ENCODE peak calls at places on chromosomes 2 and 18, in four cellular contexts. A is effector memory CD4-positive, alpha-beta T cell; S is tibial artery; D is bronchial epithelial cell. C is an unnamed sample.

GRCh38 chr2:11564864-11565567 is 31.2 kb downstream of the GREB1 start:
- DNase-seq in A (no peak), S (no peak), D (no peak), C (no peak)

GRCh38 chr18:76922107-76922506 is 99.8 kb downstream of the ZNF236 start:
- DNase-seq in D (peak), S (peak), A (peak), C (no peak)

GRCh38 chr2:6846967-6847695 is 18.6 kb downstream of the CMPK2 start:
- DNase-seq in A (no peak), D (no peak), S (no peak), C (no peak)

GRCh38 chr18:75213610-75214009 is 3.0 kb downstream of the TSHZ1 start:
- DNase-seq in A (no peak), S (no peak), D (peak), C (peak)

GRCh38 chr18:60549338-60549960 is 176.9 kb upstream of the MC4R start:
- DNase-seq in A (no peak), S (no peak), D (peak), C (peak)

GRCh38 chr2:134988994-134989605 is 58.1 kb downstream of the MAP3K19 start:
- DNase-seq in D (peak), S (no peak), A (no peak), C (peak)

GRCh38 chr2:195559431-195559914 is 97.6 kb upstream of the SLC39A10 start:
- DNase-seq in A (peak), S (no peak), D (peak), C (peak)

GRCh38 chr2:46434851-46435273 is 44.5 kb upstream of the TMEM247 start:
- DNase-seq in S (no peak), A (no peak), D (peak), C (peak)

GRCh38 chr2:113273031-113273551 is 5.6 kb downstream of the PAX8 start:
- DNase-seq in S (no peak), D (no peak), A (no peak), C (no peak)

GRCh38 chr18:79528296-79528695 is 132.6 kb downstream of the NFATC1 start:
- DNase-seq in S (peak), D (no peak), A (no peak), C (no peak)

DNA sequence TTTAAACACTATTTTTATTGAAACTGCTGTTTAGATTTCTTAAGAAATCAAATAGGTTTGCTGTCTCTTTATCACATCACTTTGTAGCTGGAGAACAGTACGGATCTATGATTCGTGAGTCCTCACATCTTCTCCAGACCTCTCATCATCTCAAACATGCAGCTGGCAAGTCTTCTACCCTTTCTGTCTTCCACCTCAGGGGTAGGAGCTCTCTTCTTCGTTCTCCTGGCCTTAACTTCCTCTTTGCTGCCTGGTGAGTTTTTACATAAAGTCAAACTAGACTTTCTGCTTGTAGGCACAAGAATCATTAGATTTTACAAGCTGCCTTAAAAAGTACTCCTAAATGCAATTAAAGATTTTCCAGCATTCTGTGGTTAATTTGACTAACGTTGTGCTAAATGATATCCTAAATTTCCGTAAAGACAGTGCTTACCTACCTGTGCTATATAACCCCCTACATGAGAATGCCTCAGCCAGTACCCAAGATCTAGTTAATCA is 43.7 kb upstream of the TANK start:
- DNase-seq in S (no peak), D (no peak), A (no peak), C (no peak)
- H3K4me3 ChIP-seq in S (no peak), D (no peak), A (no peak), C (no peak)

GRCh38 chr2:200617089-200618050 is 31.6 kb downstream of the AOX1 start:
- DNase-seq in A (no peak), D (no peak), S (no peak), C (no peak)

GRCh38 chr2:200615247-200615646 is 29.4 kb downstream of the AOX1 start:
- DNase-seq in A (no peak), S (no peak), D (peak), C (no peak)

GRCh38 chr2:200618051-200618419 is 32.2 kb downstream of the AOX1 start:
- DNase-seq in D (no peak), A (no peak), S (no peak), C (no peak)

GRCh38 chr2:200616193-200616592 is 30.4 kb downstream of the AOX1 start:
- DNase-seq in D (no peak), A (no peak), S (no peak), C (no peak)

DNA sequence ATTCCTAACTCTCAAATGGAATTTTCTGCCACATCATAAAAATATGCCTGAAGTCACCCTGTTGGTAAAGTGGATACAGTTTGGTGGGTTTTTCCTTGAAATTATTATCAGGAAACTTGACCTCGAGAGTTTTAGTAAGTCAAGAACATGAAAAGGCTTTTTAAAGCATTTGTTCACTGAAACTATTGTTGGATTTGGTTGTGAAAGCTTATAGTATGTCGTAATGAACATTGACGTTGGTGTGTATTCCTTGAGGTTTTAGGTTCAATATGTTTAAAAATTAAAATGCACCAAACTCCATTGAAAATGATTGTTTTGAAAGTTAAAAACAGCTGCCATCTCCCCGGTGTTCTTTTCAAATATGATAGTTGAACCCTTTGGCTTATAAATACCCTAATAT is 30.8 kb downstream of the AOX1 start:
- DNase-seq in D (no peak), S (no peak), A (no peak), C (no peak)
- H3K4me3 ChIP-seq in D (no peak), S (no peak), A (no peak), C (no peak)

GRCh38 chr2:221552282-221552681 is 19.8 kb downstream of the EPHA4 start:
- DNase-seq in S (no peak), A (no peak), D (no peak), C (no peak)

GRCh38 chr2:221553333-221553732 is 18.8 kb downstream of the EPHA4 start:
- DNase-seq in S (no peak), D (no peak), A (no peak), C (no peak)

GRCh38 chr2:221551864-221552263 is 20.2 kb downstream of the EPHA4 start:
- DNase-seq in A (no peak), D (no peak), S (no peak), C (no peak)

GRCh38 chr2:221555511-221555845 is 16.6 kb downstream of the EPHA4 start:
- DNase-seq in D (no peak), S (no peak), A (no peak), C (no peak)

GRCh38 chr2:221554769-221555510 is 17.2 kb downstream of the EPHA4 start:
- DNase-seq in S (no peak), D (no peak), A (no peak), C (no peak)
- H3K4me3 ChIP-seq in S (no peak), D (no peak), A (no peak), C (no peak)

GRCh38 chr18:55475467-55475866 is 112.5 kb downstream of the TCF4 start:
- DNase-seq in D (no peak), S (no peak), A (no peak), C (no peak)

GRCh38 chr18:55479656-55480420 is 108.2 kb downstream of the TCF4 start:
- DNase-seq in D (no peak), A (no peak), S (no peak), C (no peak)

GRCh38 chr18:55477537-55478300 is 110.3 kb downstream of the TCF4 start:
- DNase-seq in D (peak), S (peak), A (no peak), C (no peak)

GRCh38 chr18:55475916-55476315 is 112.1 kb downstream of the TCF4 start:
- DNase-seq in A (no peak), D (no peak), S (no peak), C (no peak)

DNA sequence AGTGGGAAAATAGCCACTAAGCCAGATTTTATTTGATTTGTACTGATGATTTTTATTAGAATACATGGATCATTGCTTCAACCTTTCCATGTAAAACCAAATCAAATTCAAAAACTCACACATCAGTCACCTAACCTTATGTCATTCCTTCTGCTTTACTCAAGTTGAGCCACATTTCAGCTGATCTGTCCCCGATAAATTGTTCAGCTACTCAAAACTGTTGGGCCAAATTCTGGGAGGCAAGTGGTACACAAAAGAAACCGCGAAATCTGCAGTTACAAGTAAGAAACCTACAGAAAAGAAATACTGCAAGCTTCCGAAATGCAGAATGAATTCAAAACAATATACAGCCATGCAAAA is 109.7 kb downstream of the TCF4 start:
- DNase-seq in S (no peak), A (no peak), D (no peak), C (no peak)
- H3K4me3 ChIP-seq in S (peak), A (no peak), D (no peak), C (no peak)

DNA sequence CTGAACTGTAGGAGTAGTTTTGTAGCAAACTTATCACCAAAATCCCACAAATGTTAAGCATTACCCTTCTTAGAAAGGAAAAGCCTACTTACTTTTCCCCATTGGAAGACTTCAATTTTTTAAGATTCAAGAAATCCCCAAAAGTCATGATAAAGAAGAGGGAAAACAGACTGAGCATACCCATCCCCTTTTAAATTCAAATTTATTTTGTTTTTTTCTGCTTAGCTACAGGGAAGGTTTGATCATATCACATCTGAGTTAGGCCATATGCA is 174.5 kb downstream of the TGIF1 start:
- DNase-seq in A (no peak), D (no peak), S (no peak), C (no peak)
- H3K4me3 ChIP-seq in A (no peak), D (peak), S (no peak), C (peak)

DNA sequence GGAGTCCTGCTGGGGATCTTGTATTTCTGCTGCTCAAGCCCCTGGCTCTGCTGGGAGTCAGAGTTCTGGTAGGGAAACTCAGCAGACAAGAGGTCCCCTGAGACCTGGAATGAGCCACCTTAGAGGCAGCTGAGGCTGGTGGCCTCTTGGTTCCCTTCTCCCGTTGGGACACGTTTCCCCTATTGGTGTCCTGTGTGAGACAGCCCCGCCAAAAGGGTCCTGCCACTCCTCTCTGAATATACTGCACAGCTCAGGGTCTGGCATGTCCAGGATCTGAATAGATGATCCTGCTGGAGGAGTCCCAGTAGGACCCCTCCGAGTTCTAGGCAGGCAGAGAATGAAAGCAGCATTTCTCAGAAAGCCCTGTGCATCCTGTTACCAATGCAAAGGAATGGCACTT is 2.0 kb upstream of the RALB start:
- DNase-seq in S (no peak), D (no peak), A (no peak), C (no peak)
- H3K4me3 ChIP-seq in S (no peak), D (no peak), A (no peak), C (no peak)

GRCh38 chr18:25164211-25164836 is 187.6 kb downstream of the ZNF521 start:
- DNase-seq in D (no peak), S (no peak), A (no peak), C (no peak)
- H3K4me3 ChIP-seq in D (no peak), S (peak), A (no peak), C (no peak)

GRCh38 chr2:17539596-17539992 is 902 bp upstream of the VSNL1 start:
- DNase-seq in S (no peak), A (no peak), D (peak), C (no peak)
- H3K4me3 ChIP-seq in S (peak), A (no peak), D (peak), C (peak)

GRCh38 chr2:54570321-54570881 is 114.3 kb downstream of the SPTBN1 start:
- DNase-seq in A (no peak), D (no peak), S (no peak), C (no peak)
- H3K4me3 ChIP-seq in A (no peak), D (no peak), S (no peak), C (no peak)

C was measured in AG09309.